ENCODE peak calls at places on chromosomes 3 and 15, in ten cellular contexts. Z is glutamatergic neuron, S is body of pancreas, U is heart left ventricle, L is cardiac fibroblast, Y is WTC11, J is progenitor cell of endocrine pancreas, R is OCI-LY7, H is kidney, E is PC-3. X is an unnamed sample.

GRCh38 chr3:101675709-101676218 is 1.2 kb downstream of the ZBTB11 start:
- DNase-seq in Z (peak), S (no peak), U (peak), L (no peak), Y (no peak), J (no peak), R (peak), H (peak), E (peak), X (peak)

GRCh38 chr15:78681306-78682012 is 40.4 kb upstream of the CHRNB4 start:
- DNase-seq in Z (peak), S (no peak), U (no peak), L (no peak), Y (no peak), J (no peak), R (no peak), H (no peak), E (no peak), X (no peak)

GRCh38 chr15:68218847-68219798 is 10.4 kb downstream of the CLN6 start:
- DNase-seq in Z (no peak), S (no peak), U (peak), L (no peak), Y (no peak), J (no peak), R (no peak), H (peak), E (no peak), X (no peak)

GRCh38 chr3:117633207-117633606 is 923.6 kb downstream of the TUSC7 start:
- DNase-seq in Z (no peak), S (peak), U (no peak), L (no peak), Y (no peak), J (no peak), R (no peak), H (no peak), E (no peak), X (no peak)

GRCh38 chr15:57323806-57324589 is 52.3 kb upstream of the CGNL1 start:
- DNase-seq in Z (no peak), S (no peak), U (no peak), L (no peak), Y (no peak), J (no peak), R (peak), H (peak), E (peak), X (peak)

GRCh38 chr3:124559650-124560405 is 170.4 kb upstream of the UMPS start:
- DNase-seq in Z (peak), S (peak), U (peak), L (peak), Y (peak), J (peak), R (peak), H (no peak), E (peak), X (peak)

GRCh38 chr15:100211855-100212850 is 129.6 kb downstream of the ADAMTS17 start:
- DNase-seq in Z (no peak), S (peak), U (no peak), L (no peak), Y (no peak), J (no peak), R (no peak), H (peak), E (peak), X (no peak)

GRCh38 chr15:65266469-65266868 is 20.2 kb downstream of the PARP16 start:
- DNase-seq in Z (no peak), S (no peak), U (no peak), L (no peak), Y (no peak), J (no peak), R (no peak), H (no peak), E (no peak), X (no peak)

GRCh38 chr3:129321887-129322286 is 43.2 kb downstream of the HMCES start:
- DNase-seq in Z (no peak), S (no peak), U (no peak), L (no peak), Y (no peak), J (no peak), R (no peak), H (no peak), E (no peak), X (no peak)

GRCh38 chr3:11583638-11584046 is 60.1 kb downstream of the VGLL4 start:
- DNase-seq in Z (no peak), S (no peak), U (no peak), L (peak), Y (no peak), J (no peak), R (no peak), H (no peak), E (no peak), X (no peak)

GRCh38 chr3:143010024-143010423 is 8.7 kb downstream of the U2SURP start:
- DNase-seq in Z (no peak), S (no peak), U (no peak), L (peak), Y (no peak), J (no peak), R (no peak), H (no peak), E (no peak), X (no peak)

GRCh38 chr3:172033392-172033791 is 6.0 kb upstream of the FNDC3B start:
- DNase-seq in Z (no peak), S (no peak), U (no peak), L (no peak), Y (no peak), J (no peak), R (no peak), H (no peak), E (no peak), X (no peak)

GRCh38 chr3:172038823-172039222 is 555 bp upstream of the FNDC3B start:
- DNase-seq in Z (no peak), S (peak), U (no peak), L (peak), Y (no peak), J (no peak), R (no peak), H (no peak), E (no peak), X (no peak)

GRCh38 chr3:172031957-172032356 is 7.4 kb upstream of the FNDC3B start:
- DNase-seq in Z (no peak), S (no peak), U (no peak), L (peak), Y (no peak), J (no peak), R (no peak), H (no peak), E (no peak), X (no peak)

GRCh38 chr3:172036541-172037215 is 2.7 kb upstream of the FNDC3B start:
- DNase-seq in Z (no peak), S (no peak), U (no peak), L (no peak), Y (no peak), J (no peak), R (no peak), H (no peak), E (no peak), X (no peak)

DNA sequence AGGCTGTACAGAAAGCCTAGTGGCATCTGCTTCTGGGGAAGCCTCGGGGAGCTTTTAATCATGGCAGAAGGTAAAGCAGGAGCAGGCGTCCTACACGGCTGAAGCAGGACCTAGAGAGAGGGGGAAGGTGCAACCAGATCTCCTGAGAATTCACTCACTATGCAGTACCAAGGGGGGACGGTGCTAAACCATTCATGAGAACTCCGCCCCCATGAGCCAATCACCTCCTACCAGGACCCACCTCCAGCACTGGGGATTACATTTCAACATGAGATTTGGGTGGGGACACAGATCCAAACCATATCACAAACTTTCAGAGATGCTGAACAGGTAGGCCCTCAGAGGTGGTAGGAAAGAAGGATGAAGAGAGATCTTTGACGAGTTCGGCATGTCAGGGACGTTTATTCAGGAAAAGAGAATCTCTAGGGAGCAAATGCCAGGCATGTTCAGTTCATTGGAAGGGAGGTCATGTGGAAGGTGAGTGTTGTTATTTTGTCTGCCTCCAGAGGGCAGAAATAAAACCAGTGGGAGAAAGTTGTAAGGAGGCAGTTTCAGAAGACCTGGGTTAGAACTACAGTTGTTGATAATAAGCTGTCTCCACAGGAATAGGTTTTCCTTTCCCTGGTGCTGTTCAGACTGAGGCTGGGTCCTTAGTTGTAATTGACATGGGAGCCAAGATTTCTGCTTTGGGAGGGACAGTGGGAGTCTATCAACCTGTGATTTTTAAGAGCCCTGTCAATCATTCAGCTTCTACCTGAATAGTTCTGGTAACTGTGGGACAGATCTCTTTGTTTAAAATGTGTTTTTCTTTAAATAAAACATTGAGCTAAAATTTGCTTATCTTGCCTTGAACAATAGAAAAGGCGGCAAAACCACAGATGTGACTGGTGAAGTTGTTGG is 4.3 kb upstream of the FNDC3B start:
- DNase-seq in Z (no peak), S (peak), U (no peak), L (peak), Y (peak), J (no peak), R (peak), H (no peak), E (peak), X (peak)
- TF ChIP-seq CTCF in Z (no peak), S (peak), U (peak), L (peak), Y (no peak), J (peak), R (peak), H (peak), E (peak), X (peak)

GRCh38 chr15:74311734-74312444 is 55.6 kb downstream of the CYP11A1 start:
- DNase-seq in Z (peak), S (no peak), U (no peak), L (peak), Y (peak), J (no peak), R (no peak), H (no peak), E (peak), X (no peak)
- TF ChIP-seq CTCF in Z (peak), S (no peak), U (peak), L (peak), Y (no peak), J (peak), R (peak), H (peak), E (peak), X (no peak)

GRCh38 chr15:70096215-70096974 is 1.3 kb downstream of the TLE3 start:
- DNase-seq in Z (peak), S (peak), U (no peak), L (peak), Y (peak), J (no peak), R (peak), H (peak), E (peak), X (peak)
- TF ChIP-seq CTCF in Z (no peak), S (no peak), U (peak), L (no peak), Y (no peak), J (peak), R (peak), H (no peak), E (no peak), X (peak)

DNA sequence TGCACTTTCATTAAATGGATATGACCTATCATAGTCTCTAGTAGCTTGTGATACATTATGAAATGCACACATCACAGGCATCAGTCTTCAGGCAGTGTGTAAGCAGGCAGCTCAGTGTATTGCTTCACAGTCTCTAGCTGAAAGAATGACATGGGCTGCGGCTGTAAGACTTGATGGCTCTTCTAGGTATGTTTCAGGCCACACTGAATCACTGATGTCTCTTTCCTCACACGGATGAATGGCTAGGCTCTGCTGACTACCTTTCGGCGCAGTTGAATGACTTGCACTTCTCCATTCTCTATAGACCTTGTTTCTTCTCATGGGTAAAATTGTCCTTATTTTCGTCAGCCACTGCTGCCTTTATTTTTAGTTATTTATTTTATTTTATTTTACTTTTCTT is 15.4 kb downstream of the APH1B start:
- DNase-seq in Z (no peak), S (no peak), U (no peak), L (peak), Y (no peak), J (no peak), R (no peak), H (no peak), E (no peak), X (no peak)
- TF ChIP-seq CTCF in Z (no peak), S (no peak), U (no peak), L (no peak), Y (no peak), J (no peak), R (no peak), H (no peak), E (no peak), X (no peak)

GRCh38 chr3:72255736-72256559 is 471.0 kb upstream of the PROK2 start:
- DNase-seq in Z (no peak), S (peak), U (peak), L (no peak), Y (no peak), J (no peak), R (no peak), H (peak), E (no peak), X (peak)
- TF ChIP-seq CTCF in Z (no peak), S (no peak), U (no peak), L (no peak), Y (no peak), J (no peak), R (no peak), H (peak), E (no peak), X (no peak)

X was measured in activated CD8-positive, alpha-beta T cell treated with anti-CD3 and anti-CD28 coated beads for 36 hours.